ENCODE peak calls at places on chromosome 16, in four cellular contexts. H, N, E and R are unnamed samples.

GRCh38 chr16:86765389-86766026 is 187.2 kb downstream of the FOXL1 start:
- ATAC-seq in E (no peak), N (no peak), H (no peak), R (no peak)

GRCh38 chr16:86876499-86876898 is 298.1 kb downstream of the FOXL1 start:
- ATAC-seq in N (no peak), H (no peak), E (no peak), R (no peak)

GRCh38 chr16:22847690-22848089 is 33.7 kb downstream of the HS3ST2 start:
- ATAC-seq in N (no peak), E (no peak), H (no peak), R (no peak)

GRCh38 chr16:52545157-52545543 is 1.8 kb downstream of the TOX3 start:
- ATAC-seq in H (no peak), E (peak; percentile 15), N (no peak), R (no peak)

GRCh38 chr16:81738831-81739496 is 40.1 kb upstream of the PLCG2 start:
- ATAC-seq in H (peak; percentile 77), E (no peak), N (no peak), R (peak; percentile 37)

GRCh38 chr16:85910854-85911247 is 11.9 kb downstream of the IRF8 start:
- ATAC-seq in H (peak; percentile 4), N (no peak), E (no peak), R (no peak)

GRCh38 chr16:14955546-14956231 is 18.4 kb downstream of the NPIPA1 start:
- ATAC-seq in H (no peak), N (no peak), E (no peak), R (peak; percentile 26)

GRCh38 chr16:68790130-68790761 is 53.1 kb upstream of the TANGO6 start:
- ATAC-seq in H (no peak), N (no peak), E (peak; percentile 19), R (peak; percentile 26)

GRCh38 chr16:19785512-19786130 is 67.5 kb downstream of the IQCK start:
- ATAC-seq in N (no peak), H (no peak), E (no peak), R (no peak)

GRCh38 chr16:66706506-66706880 is 9.9 kb upstream of the CMTM4 start:
- ATAC-seq in E (no peak), H (no peak), N (no peak), R (no peak)

GRCh38 chr16:67562918-67563707 is 787 bp downstream of the CTCF start:
- ATAC-seq in N (peak; percentile 26), E (peak; percentile 9), H (peak; percentile 21), R (peak; percentile 14)

GRCh38 chr16:28110074-28110473 is 46.6 kb upstream of the GSG1L start:
- ATAC-seq in N (no peak), H (no peak), E (no peak), R (no peak)

GRCh38 chr16:85309656-85310587 is 197.7 kb upstream of the CIBAR2 start:
- ATAC-seq in H (peak; percentile 79), N (peak; percentile 29), E (no peak), R (no peak)

GRCh38 chr16:17367034-17367433 is 103.7 kb downstream of the XYLT1 start:
- ATAC-seq in N (peak; percentile 5), H (peak; percentile 70), E (no peak), R (no peak)

GRCh38 chr16:21646091-21646490 is 6.3 kb downstream of the IGSF6 start:
- ATAC-seq in E (no peak), H (no peak), N (no peak), R (no peak)

GRCh38 chr16:67349172-67349571 is 22.6 kb downstream of the LRRC36 start:
- ATAC-seq in E (no peak), N (peak; percentile 51), H (peak; percentile 69), R (no peak)

GRCh38 chr16:69180011-69180338 is 7.0 kb upstream of the SNTB2 start:
- ATAC-seq in N (no peak), E (no peak), H (no peak), R (no peak)

GRCh38 chr16:20906225-20906870 is 5.8 kb downstream of the LYRM1 start:
- ATAC-seq in H (no peak), N (no peak), E (peak; percentile 16), R (no peak)

GRCh38 chr16:3574195-3574594 is 3.0 kb downstream of the NLRC3 start:
- ATAC-seq in E (no peak), N (no peak), H (no peak), R (no peak)